ENCODE peak calls at places on chromosomes 12 and 14, in ten cellular contexts. V, T, A, O, F, D, E, C, U and K are unnamed samples.

GRCh38 chr12:26044592-26044991 is 80.2 kb downstream of the BHLHE41 start:
- DNase-seq in V (no peak), T (no peak), A (no peak), O (no peak), F (no peak), D (no peak), E (no peak), C (no peak), U (no peak), K (no peak)

GRCh38 chr12:56346663-56347062 is 8.0 kb downstream of the IL23A start:
- DNase-seq in V (no peak), T (no peak), A (no peak), O (no peak), F (no peak), D (no peak), E (peak), C (no peak), U (no peak), K (no peak)

GRCh38 chr12:52969828-52970569 is 21.1 kb downstream of the KRT18 start:
- DNase-seq in V (no peak), T (no peak), A (no peak), O (no peak), F (peak), D (no peak), E (no peak), C (no peak), U (no peak), K (no peak)

GRCh38 chr14:95237121-95237876 is 80.0 kb upstream of the DICER1 start:
- DNase-seq in V (no peak), T (no peak), A (no peak), O (no peak), F (no peak), D (peak), E (no peak), C (no peak), U (no peak), K (no peak)

GRCh38 chr12:51771008-51771407 is 77.5 kb downstream of the FIGNL2 start:
- DNase-seq in V (peak), T (no peak), A (no peak), O (no peak), F (no peak), D (no peak), E (no peak), C (no peak), U (no peak), K (no peak)

GRCh38 chr14:100440207-100440631 is 117.1 kb downstream of the SLC25A47 start:
- DNase-seq in V (peak), T (peak), A (peak), O (no peak), F (peak), D (peak), E (peak), C (peak), U (peak), K (peak)

GRCh38 chr12:43676183-43676813 is 82.3 kb downstream of the PUS7L start:
- DNase-seq in V (peak), T (no peak), A (peak), O (no peak), F (peak), D (no peak), E (peak), C (no peak), U (peak), K (no peak)

GRCh38 chr14:103116645-103117044 is 6.6 kb upstream of the TNFAIP2 start:
- DNase-seq in V (no peak), T (no peak), A (no peak), O (no peak), F (no peak), D (no peak), E (no peak), C (no peak), U (no peak), K (no peak)

GRCh38 chr12:1830981-1831930 is 10.9 kb downstream of the LRTM2 start:
- DNase-seq in V (peak), T (peak), A (peak), O (peak), F (peak), D (peak), E (peak), C (peak), U (peak), K (peak)

GRCh38 chr14:49900973-49901372 is 8.1 kb downstream of the ARF6 start:
- DNase-seq in V (no peak), T (no peak), A (no peak), O (no peak), F (no peak), D (no peak), E (no peak), C (no peak), U (no peak), K (no peak)

GRCh38 chr14:90893510-90893909 is 77.3 kb upstream of the TTC7B start:
- DNase-seq in V (no peak), T (no peak), A (no peak), O (no peak), F (no peak), D (no peak), E (no peak), C (no peak), U (no peak), K (no peak)

GRCh38 chr12:78293039-78293686 is 462.5 kb downstream of the NAV3 start:
- DNase-seq in V (peak), T (no peak), A (no peak), O (no peak), F (no peak), D (no peak), E (no peak), C (no peak), U (no peak), K (no peak)

GRCh38 chr14:104742586-104743455 is 10.1 kb upstream of the SIVA1 start:
- DNase-seq in V (no peak), T (no peak), A (no peak), O (no peak), F (no peak), D (no peak), E (no peak), C (no peak), U (no peak), K (no peak)

GRCh38 chr14:95184413-95184790 is 27.1 kb upstream of the DICER1 start:
- DNase-seq in V (no peak), T (no peak), A (no peak), O (no peak), F (no peak), D (no peak), E (no peak), C (no peak), U (no peak), K (no peak)

GRCh38 chr12:27583057-27583797 is 59.2 kb downstream of the PPFIBP1 start:
- DNase-seq in V (peak), T (no peak), A (no peak), O (no peak), F (no peak), D (no peak), E (no peak), C (no peak), U (no peak), K (peak)

GRCh38 chr14:102862154-102862772 is 60.2 kb upstream of the AMN start:
- DNase-seq in V (no peak), T (no peak), A (no peak), O (no peak), F (no peak), D (no peak), E (no peak), C (no peak), U (no peak), K (no peak)

GRCh38 chr12:6363010-6363329 is 12.4 kb downstream of the SCNN1A start:
- DNase-seq in V (no peak), T (no peak), A (no peak), O (no peak), F (no peak), D (no peak), E (no peak), C (no peak), U (no peak), K (no peak)

GRCh38 chr12:3236345-3237153 is 159.4 kb downstream of the TSPAN9 start:
- DNase-seq in V (peak), T (no peak), A (peak), O (peak), F (no peak), D (no peak), E (peak), C (no peak), U (peak), K (peak)

GRCh38 chr14:94112513-94113060 is 2.1 kb downstream of the IFI27 start:
- DNase-seq in V (no peak), T (no peak), A (no peak), O (no peak), F (no peak), D (peak), E (no peak), C (no peak), U (no peak), K (no peak)

GRCh38 chr12:23949212-23950010 is at the start of gene SOX5:
- DNase-seq in V (no peak), T (peak), A (peak), O (no peak), F (peak), D (peak), E (peak), C (peak), U (peak), K (peak)

DNA sequence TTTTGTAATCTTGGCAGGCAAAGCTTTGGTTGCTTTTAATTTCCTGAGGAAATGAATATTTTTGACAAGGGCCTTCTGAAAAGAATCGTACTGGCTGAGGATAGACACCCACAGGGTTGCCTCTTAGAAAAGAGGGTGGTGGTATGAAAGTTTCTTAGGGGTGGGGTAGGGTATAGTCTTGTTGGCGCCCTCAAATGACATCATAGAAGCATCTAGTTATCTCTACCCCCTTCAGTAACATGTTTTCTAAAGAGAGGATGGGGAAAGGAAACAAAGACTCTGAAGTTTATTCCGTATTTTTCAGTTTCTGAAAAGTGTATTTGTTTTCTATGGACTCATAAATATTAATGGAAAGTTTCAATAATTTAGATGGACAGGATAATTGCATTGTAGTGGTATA is 13.7 kb downstream of the PRKCH start:
- DNase-seq in V (no peak), T (no peak), A (no peak), O (no peak), F (no peak), D (no peak), E (no peak), C (no peak), U (no peak), K (no peak)
- TF ChIP-seq CTCF in V (no peak), T (no peak), A (no peak), O (no peak), F (no peak), D (no peak), E (no peak), C (no peak), U (no peak), K (no peak)

GRCh38 chr12:101891462-101891971 is 14.1 kb downstream of the DRAM1 start:
- DNase-seq in V (peak), T (peak), A (no peak), O (peak), F (peak), D (peak), E (no peak), C (peak), U (no peak), K (peak)
- H3K4me3 ChIP-seq in V (no peak), T (no peak), A (no peak), O (no peak), F (no peak), D (no peak), E (no peak), C (no peak), U (no peak), K (no peak)

GRCh38 chr12:95582230-95583058 is 31.2 kb upstream of the USP44 start:
- DNase-seq in V (peak), T (no peak), A (peak), O (peak), F (no peak), D (no peak), E (peak), C (no peak), U (peak), K (peak)
- TF ChIP-seq CTCF in V (peak), T (peak), A (peak), O (peak), F (peak), D (peak), E (peak), C (no peak), U (peak), K (peak)

GRCh38 chr12:13146539-13146938 is 43.1 kb upstream of the GSG1 start:
- DNase-seq in V (no peak), T (no peak), A (no peak), O (no peak), F (peak), D (peak), E (no peak), C (peak), U (no peak), K (no peak)

GRCh38 chr12:13144266-13144828 is 40.9 kb upstream of the GSG1 start:
- DNase-seq in V (no peak), T (no peak), A (no peak), O (no peak), F (no peak), D (no peak), E (no peak), C (no peak), U (no peak), K (no peak)

GRCh38 chr12:13141686-13142085 is 38.2 kb upstream of the GSG1 start:
- DNase-seq in V (no peak), T (no peak), A (no peak), O (no peak), F (no peak), D (no peak), E (no peak), C (no peak), U (no peak), K (no peak)

GRCh38 chr12:13147688-13148531 is 44.4 kb upstream of the GSG1 start:
- DNase-seq in V (no peak), T (peak), A (no peak), O (no peak), F (no peak), D (no peak), E (no peak), C (peak), U (no peak), K (no peak)

DNA sequence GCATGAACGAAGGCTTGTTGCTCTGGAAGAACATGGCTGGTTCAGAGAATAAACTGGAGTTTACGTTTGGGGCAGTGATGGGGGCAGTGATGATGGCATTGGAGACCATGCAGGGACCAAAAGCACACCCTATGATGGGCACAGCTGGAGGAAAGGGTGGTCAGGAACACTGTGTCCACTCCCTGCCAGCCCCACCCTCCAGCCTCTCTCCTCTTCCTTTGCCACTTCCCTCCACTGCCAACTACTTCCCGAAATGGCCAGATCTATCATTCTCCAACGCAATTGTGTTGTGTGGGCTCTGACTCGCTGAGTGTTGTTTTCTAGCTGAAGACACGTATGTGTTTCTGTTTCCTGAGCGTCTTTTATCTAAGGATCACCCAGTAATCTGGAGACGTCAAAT is 39.3 kb upstream of the GSG1 start:
- DNase-seq in V (no peak), T (no peak), A (no peak), O (no peak), F (no peak), D (peak), E (no peak), C (peak), U (no peak), K (no peak)
- H3K4me3 ChIP-seq in V (no peak), T (no peak), A (no peak), O (no peak), F (no peak), D (no peak), E (no peak), C (no peak), U (no peak), K (no peak)

GRCh38 chr14:30679032-30679431 is 56.9 kb downstream of the SCFD1 start:
- DNase-seq in V (no peak), T (no peak), A (no peak), O (no peak), F (no peak), D (no peak), E (no peak), C (no peak), U (no peak), K (no peak)

GRCh38 chr14:30680036-30680435 is 57.9 kb downstream of the SCFD1 start:
- DNase-seq in V (no peak), T (no peak), A (no peak), O (no peak), F (no peak), D (no peak), E (no peak), C (no peak), U (no peak), K (no peak)

DNA sequence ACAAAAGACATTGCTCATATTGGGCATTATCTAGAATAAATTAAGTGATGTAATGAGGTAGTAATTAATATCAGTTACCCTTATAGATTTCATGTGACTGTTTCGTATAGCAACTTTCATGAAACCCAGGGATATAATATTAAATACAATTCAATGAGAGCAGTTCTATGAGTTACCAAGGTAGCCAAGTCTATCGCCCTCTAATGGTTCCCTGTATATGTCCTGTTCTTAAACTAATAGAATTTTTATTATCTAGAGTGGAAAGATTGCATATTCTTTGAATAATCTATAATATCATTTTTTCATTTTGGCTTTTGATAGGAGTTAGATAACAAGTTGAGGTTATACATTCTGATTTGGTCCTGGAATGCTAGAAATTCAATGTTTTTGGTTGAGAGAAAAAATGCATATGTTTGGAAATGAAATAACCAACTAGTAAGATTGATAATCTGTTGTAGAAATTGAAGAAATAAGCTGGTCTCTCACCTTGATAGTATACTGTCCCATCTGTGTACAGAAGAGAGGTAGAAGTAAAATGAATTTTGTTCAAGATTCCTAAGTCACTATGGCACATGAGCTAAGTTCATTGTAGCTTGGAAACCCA is 59.7 kb downstream of the SCFD1 start:
- DNase-seq in V (no peak), T (no peak), A (peak), O (no peak), F (no peak), D (no peak), E (peak), C (no peak), U (no peak), K (peak)
- TF ChIP-seq CTCF in V (peak), T (peak), A (peak), O (peak), F (peak), D (no peak), E (peak), C (no peak), U (peak), K (peak)

GRCh38 chr12:92156704-92157395 is 11.2 kb upstream of the BTG1 start:
- DNase-seq in V (no peak), T (no peak), A (no peak), O (no peak), F (no peak), D (no peak), E (no peak), C (no peak), U (no peak), K (no peak)
- H3K4me3 ChIP-seq in V (no peak), T (no peak), A (no peak), O (no peak), F (no peak), D (no peak), E (no peak), C (no peak), U (no peak), K (no peak)

DNA sequence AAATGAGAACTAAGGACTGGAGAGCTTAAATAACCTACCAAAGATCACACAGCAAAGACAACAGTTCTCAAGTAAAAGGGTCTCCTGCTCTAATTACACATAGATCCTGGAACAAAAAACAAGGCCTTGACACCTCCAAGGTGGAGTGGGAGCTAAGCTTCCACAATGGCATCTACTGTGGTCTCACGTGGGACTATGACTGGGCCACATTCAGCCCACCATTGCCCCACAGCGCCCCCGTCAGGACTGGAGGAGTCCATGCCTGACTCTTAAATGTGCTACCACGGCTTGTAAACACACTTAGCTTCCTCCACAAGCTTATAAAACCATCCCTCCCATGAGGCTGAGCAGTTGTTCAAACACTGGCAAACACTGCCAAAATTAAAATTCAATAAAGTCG is 88.5 kb downstream of the GCH1 start:
- DNase-seq in V (no peak), T (no peak), A (no peak), O (no peak), F (no peak), D (no peak), E (peak), C (no peak), U (no peak), K (no peak)
- TF ChIP-seq CTCF in V (no peak), T (no peak), A (peak), O (peak), F (no peak), D (no peak), E (peak), C (no peak), U (no peak), K (peak)

DNA sequence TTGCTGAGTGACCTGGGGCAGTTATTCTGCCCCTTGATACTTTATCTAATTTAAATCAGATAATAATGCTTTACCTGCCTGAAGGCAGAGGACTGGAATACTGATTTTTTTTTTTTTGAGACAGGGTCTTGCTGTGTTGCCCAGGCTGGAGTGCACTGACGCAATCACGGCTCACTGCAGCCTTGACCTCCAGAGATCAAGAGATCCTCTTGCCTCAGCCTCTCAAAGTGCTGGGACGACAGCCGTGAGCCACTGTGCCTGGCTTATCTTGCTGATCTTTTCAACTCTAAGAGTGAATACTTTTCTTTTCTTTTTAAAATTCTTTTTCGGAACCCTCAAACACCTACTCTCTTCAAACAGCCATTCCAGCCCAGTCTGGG is 699 bp upstream of the B4GALNT3 start:
- DNase-seq in V (no peak), T (no peak), A (no peak), O (no peak), F (no peak), D (no peak), E (no peak), C (peak), U (no peak), K (no peak)
- H3K4me3 ChIP-seq in V (peak), T (peak), A (peak), O (no peak), F (no peak), D (no peak), E (peak), C (peak), U (peak), K (no peak)